ENCODE peak calls at places on chromosomes 12 and 14, in nine cellular contexts. V is activated CD8-positive, alpha-beta T cell treated with anti-CD3 and anti-CD28 coated beads, Interleukin-2, amount 10 ng/mL, durations not matched to agents 7 days and 5 days; W is A549; I is HepG2; Q is activated CD8-positive, alpha-beta memory T cell treated with anti-CD3 and anti-CD28 coated beads, Interleukin-2, amount 10 ng/mL, durations not matched to agents 7 days and 5 days; D is left lung; X is SK-N-SH treated with all-trans-retinoic acid at 6 μM for 48 hours; Y is sciatic nerve; Z is mucosa of descending colon. K is an unnamed sample.

GRCh38 chr14:35279369-35279768 is 12.8 kb upstream of the PSMA6 start:
- ATAC-seq in V (no peak), W (no peak), I (no peak), Q (no peak), D (no peak), X (no peak), Y (peak; percentile 90), Z (no peak), K (no peak)

GRCh38 chr12:356276-356988 is 32.7 kb downstream of the KDM5A start:
- ATAC-seq in V (no peak), W (no peak), I (no peak), Q (no peak), D (no peak), X (peak; percentile 76), Y (no peak), Z (peak; percentile 61), K (no peak)

GRCh38 chr12:42162198-42162597 is 17.5 kb upstream of the GXYLT1 start:
- ATAC-seq in V (no peak), W (peak; percentile 62), I (no peak), Q (no peak), D (peak; percentile 64), X (peak; percentile 56), Y (no peak), Z (no peak), K (no peak)

GRCh38 chr12:113196582-113196981 is 11.1 kb downstream of the RITA1 start:
- ATAC-seq in V (no peak), W (peak; percentile 1), I (no peak), Q (peak; percentile 16), D (no peak), X (no peak), Y (peak; percentile 47), Z (no peak), K (peak; percentile 28)

GRCh38 chr12:103011974-103012763 is 54.7 kb downstream of the ASCL1 start:
- ATAC-seq in V (no peak), W (no peak), I (no peak), Q (no peak), D (no peak), X (no peak), Y (no peak), Z (no peak), K (no peak)

GRCh38 chr12:13436696-13437391 is 240.3 kb downstream of the EMP1 start:
- ATAC-seq in V (no peak), W (peak; percentile 73), I (no peak), Q (no peak), D (no peak), X (no peak), Y (peak; percentile 54), Z (no peak), K (no peak)

GRCh38 chr14:35944847-35945246 is 118.7 kb downstream of the BRMS1L start:
- ATAC-seq in V (no peak), W (peak; percentile 62), I (peak; percentile 94), Q (no peak), D (peak; percentile 42), X (no peak), Y (no peak), Z (peak; percentile 83), K (no peak)

GRCh38 chr14:33986804-33987203 is 35.9 kb upstream of the EGLN3 start:
- ATAC-seq in V (no peak), W (peak; percentile 91), I (peak; percentile 6), Q (no peak), D (peak; percentile 33), X (peak; percentile 93), Y (no peak), Z (peak; percentile 33), K (peak; percentile 55)

GRCh38 chr14:59422069-59422881 is 42.9 kb downstream of the GPR135 start:
- ATAC-seq in V (no peak), W (no peak), I (no peak), Q (no peak), D (no peak), X (no peak), Y (no peak), Z (no peak), K (no peak)

GRCh38 chr14:91848602-91849001 is 18.7 kb downstream of the TC2N start:
- ATAC-seq in V (no peak), W (no peak), I (no peak), Q (no peak), D (no peak), X (no peak), Y (no peak), Z (no peak), K (no peak)

GRCh38 chr12:26279908-26280307 is 84.5 kb downstream of the SSPN start:
- ATAC-seq in V (no peak), W (no peak), I (no peak), Q (no peak), D (no peak), X (no peak), Y (no peak), Z (peak; percentile 46), K (no peak)

GRCh38 chr12:45907955-45908354 is 82.4 kb downstream of the SCAF11 start:
- ATAC-seq in V (no peak), W (no peak), I (no peak), Q (peak; percentile 9), D (no peak), X (no peak), Y (no peak), Z (no peak), K (no peak)

K was measured in activated T-helper 17 cell treated with anti-CD3 and anti-CD28 coated beads, Interleukin-2, amount 50 U/mL, for 72 hours.